ENCODE peak calls at places on chromosomes 1 and 21, in six cellular contexts. M is cardiac muscle cell, F is RWPE1, Y is T-helper 1 cell, G is prostate gland, X is cerebellar cortex. D is an unnamed sample.

GRCh38 chr1:208235983-208236761 is 8.0 kb downstream of the PLXNA2 start:
- DNase-seq in M (no peak), F (no peak), Y (no peak), G (no peak), X (no peak), D (no peak)

GRCh38 chr1:220407101-220407683 is 120.7 kb upstream of the MARK1 start:
- DNase-seq in M (no peak), F (no peak), Y (no peak), G (no peak), X (no peak), D (no peak)

GRCh38 chr1:15993666-15994065 is 10.4 kb upstream of the SRARP start:
- DNase-seq in M (no peak), F (no peak), Y (no peak), G (no peak), X (no peak), D (no peak)

GRCh38 chr1:248837045-248837793 is 805 bp upstream of the ZNF672 start:
- DNase-seq in M (no peak), F (no peak), Y (no peak), G (no peak), X (no peak), D (no peak)

GRCh38 chr1:245715970-245716369 is 561.2 kb downstream of the KIF26B start:
- DNase-seq in M (no peak), F (peak; percentile 59), Y (no peak), G (no peak), X (no peak), D (no peak)

GRCh38 chr1:152107289-152107983 is 7.8 kb downstream of the TCHH start:
- DNase-seq in M (no peak), F (no peak), Y (no peak), G (no peak), X (peak; percentile 6), D (no peak)

GRCh38 chr1:9128161-9128519 is 762 bp downstream of the GPR157 start:
- DNase-seq in M (peak; percentile 50), F (peak; percentile 34), Y (no peak), G (peak; percentile 54), X (no peak), D (no peak)

GRCh38 chr1:23555949-23556640 is 3.2 kb downstream of the ID3 start:
- DNase-seq in M (peak; percentile 77), F (peak; percentile 85), Y (no peak), G (no peak), X (peak; percentile 94), D (no peak)

GRCh38 chr1:21855257-21856096 is 43.4 kb downstream of the LDLRAD2 start:
- DNase-seq in M (no peak), F (peak; percentile 55), Y (no peak), G (no peak), X (no peak), D (no peak)

GRCh38 chr1:224378855-224379631 is 22.4 kb downstream of the CNIH4 start:
- DNase-seq in M (no peak), F (no peak), Y (no peak), G (no peak), X (no peak), D (no peak)

GRCh38 chr1:26858160-26858559 is 4.8 kb upstream of the SFN start:
- DNase-seq in M (no peak), F (no peak), Y (no peak), G (no peak), X (no peak), D (no peak)

GRCh38 chr1:167077868-167078210 is 12.3 kb downstream of the GPA33 start:
- DNase-seq in M (no peak), F (no peak), Y (no peak), G (no peak), X (peak; percentile 75), D (no peak)

GRCh38 chr1:64687725-64688285 is 57.1 kb upstream of the RAVER2 start:
- DNase-seq in M (no peak), F (no peak), Y (no peak), G (no peak), X (no peak), D (no peak)

GRCh38 chr1:228016181-228016510 is 9.3 kb downstream of the WNT3A start:
- DNase-seq in M (no peak), F (no peak), Y (no peak), G (no peak), X (no peak), D (no peak)

GRCh38 chr21:45277101-45278045 is 10.3 kb downstream of the POFUT2 start:
- DNase-seq in M (no peak), F (no peak), Y (no peak), G (no peak), X (no peak), D (no peak)

D was measured in T-helper 9 cell.